ENCODE peak calls at places on chromosomes 4 and X, in six cellular contexts. U is fibroblast of lung, W is psoas muscle, Y is Peyer's patch, N is transverse colon, Q is heart right ventricle. G is an unnamed sample.

GRCh38 chrX:71935542-71935941 is 24.9 kb downstream of the NHSL2 start:
- DNase-seq in W (peak; percentile 53), N (no peak), U (no peak), Y (no peak), Q (no peak), G (no peak)

GRCh38 chrX:24796204-24796603 is 102.5 kb downstream of the POLA1 start:
- DNase-seq in Y (no peak), W (no peak), N (no peak), Q (no peak), U (no peak), G (no peak)

GRCh38 chr4:86050516-86050915 is 309.3 kb downstream of the MAPK10 start:
- DNase-seq in N (no peak), U (peak; percentile 25), W (no peak), Y (no peak), Q (no peak), G (no peak)

GRCh38 chr4:30840571-30840970 is 120.4 kb downstream of the PCDH7 start:
- DNase-seq in N (no peak), Q (no peak), U (peak; percentile 58), Y (no peak), W (no peak), G (no peak)

GRCh38 chr4:122099896-122100295 is 52.2 kb upstream of the BLTP1 start:
- DNase-seq in N (no peak), Y (no peak), U (peak; percentile 78), Q (no peak), W (no peak), G (no peak)

GRCh38 chrX:66022742-66023725 is 16.8 kb downstream of the VSIG4 start:
- DNase-seq in W (no peak), N (no peak), U (no peak), Q (no peak), Y (no peak), G (no peak)

GRCh38 chrX:119624417-119624816 is 18.2 kb upstream of the NKRF start:
- DNase-seq in N (no peak), U (no peak), Q (no peak), Y (no peak), W (no peak), G (no peak)

GRCh38 chr4:139278956-139279722 is 886 bp downstream of the MGARP start:
- DNase-seq in N (no peak), Q (no peak), W (no peak), Y (no peak), U (peak; percentile 30), G (no peak)

GRCh38 chr4:111501946-111502345 is 643.3 kb upstream of the FAM241A start:
- DNase-seq in Q (no peak), W (no peak), U (peak; percentile 50), N (no peak), Y (no peak), G (no peak)

GRCh38 chrX:40316502-40316901 is 218.7 kb upstream of the BCOR start:
- DNase-seq in W (no peak), Q (no peak), N (no peak), U (no peak), Y (no peak), G (no peak)

GRCh38 chr4:8840816-8841455 is 30.7 kb downstream of the HMX1 start:
- DNase-seq in W (peak; percentile 31), U (no peak), Y (peak; percentile 19), N (peak; percentile 2), Q (no peak), G (no peak)

GRCh38 chr4:145043306-145043705 is 54.7 kb downstream of the ANAPC10 start:
- DNase-seq in W (no peak), Y (no peak), Q (no peak), U (peak; percentile 87), N (no peak), G (no peak)

GRCh38 chr4:113106076-113106475 is 56.6 kb downstream of the ANK2 start:
- DNase-seq in N (no peak), Y (no peak), U (peak; percentile 48), Q (no peak), W (no peak), G (no peak)

GRCh38 chrX:81195712-81196111 is 6.0 kb downstream of the HMGN5 start:
- DNase-seq in Q (no peak), U (peak; percentile 23), Y (peak; percentile 85), W (no peak), N (peak; percentile 57), G (no peak)

GRCh38 chr4:68905598-68906237 is 45.9 kb downstream of the UGT2A3 start:
- DNase-seq in W (no peak), U (peak; percentile 28), N (no peak), Q (no peak), Y (no peak), G (no peak)

GRCh38 chrX:55056820-55057690 is 17.8 kb upstream of the PAGE2B start:
- DNase-seq in Q (no peak), W (no peak), U (peak; percentile 68), N (no peak), Y (no peak), G (peak; percentile 50)

GRCh38 chr4:86895692-86896488 is 3.7 kb upstream of the C4orf36 start:
- DNase-seq in U (peak; percentile 64), N (no peak), Y (no peak), Q (no peak), W (no peak), G (no peak)

GRCh38 chr4:139552908-139553307 is 3.1 kb downstream of the SETD7 start:
- DNase-seq in Y (no peak), W (no peak), N (no peak), U (no peak), Q (peak; percentile 24), G (no peak)

GRCh38 chr4:76987153-76987562 is 37.6 kb downstream of the SEPTIN11 start:
- DNase-seq in N (no peak), W (no peak), U (peak; percentile 99), Q (peak; percentile 36), Y (no peak), G (no peak)

GRCh38 chr4:183347586-183347985 is 25.4 kb upstream of the CLDN24 start:
- DNase-seq in W (no peak), N (no peak), Q (no peak), Y (no peak), U (peak; percentile 44), G (no peak)

DNA sequence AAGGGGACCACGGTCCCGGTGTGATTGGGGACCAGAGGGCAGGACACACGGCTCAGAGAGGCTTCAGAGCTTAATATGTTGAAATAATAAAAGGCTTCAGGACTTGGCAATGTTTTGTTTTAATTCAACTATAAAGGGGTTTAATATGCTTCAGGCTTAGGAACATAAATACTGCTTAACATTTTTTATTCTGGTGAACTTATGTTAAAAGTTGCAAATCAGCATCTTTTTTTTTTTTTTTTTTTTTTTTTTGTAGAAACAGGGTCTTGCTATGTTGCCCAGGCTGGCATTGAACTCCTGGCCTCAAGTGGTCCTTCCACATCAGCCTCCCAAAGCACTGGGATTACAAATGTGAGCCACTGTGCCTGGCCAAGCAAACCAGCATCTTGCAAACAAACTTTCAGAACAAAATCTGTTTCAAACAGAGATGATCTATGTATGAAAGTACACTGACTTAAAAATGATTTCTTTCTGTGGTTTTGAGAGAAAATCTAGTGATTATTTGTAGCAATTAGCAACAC is 37.7 kb downstream of the RHOH start:
- DNase-seq in Q (no peak), W (no peak), N (no peak), U (no peak), Y (no peak), G (no peak)
- H3K4me1 ChIP-seq in Q (peaks cover 27% of the 10 kb centered on the region), W (no peaks in the 10 kb centered on the region), N (no peaks in the 10 kb centered on the region), U (no peaks in the 10 kb centered on the region), Y (no peaks in the 10 kb centered on the region), G (peaks cover 92% of the 10 kb centered on the region)

GRCh38 chr4:41611881-41612871 is 74.2 kb downstream of the LIMCH1 start:
- DNase-seq in Q (peak; percentile 66), N (peak; percentile 51), Y (no peak), W (peak; percentile 60), U (peak; percentile 89), G (no peak)
- H3K4me3 ChIP-seq in Q (peak overlapping the region; percentile 22), N (peak overlapping the region; percentile 15), Y (peak overlapping the region; percentile 6), W (no peak overlapping the region), U (no peak overlapping the region), G (no peak overlapping the region)

GRCh38 chrX:107714196-107714811 is 61.3 kb downstream of the TSC22D3 start:
- DNase-seq in U (no peak), Q (no peak), W (peak; percentile 75), N (peak; percentile 16), Y (peak; percentile 52), G (peak; percentile 19)
- H3K27ac ChIP-seq in U (no peak overlapping the region), Q (peak overlapping the region; percentile 96), W (peak overlapping the region; percentile 86), N (peak overlapping the region; percentile 96), Y (peak overlapping the region; percentile 98), G (peak overlapping the region; percentile 100)

GRCh38 chrX:148588649-148589310 is 88.4 kb downstream of the AFF2 start:
- DNase-seq in Q (no peak), N (no peak), U (peak; percentile 30), Y (no peak), W (no peak), G (no peak)

GRCh38 chrX:148593146-148593545 is 92.7 kb downstream of the AFF2 start:
- DNase-seq in N (no peak), U (no peak), Q (no peak), W (no peak), Y (no peak), G (no peak)

GRCh38 chrX:148593987-148594386 is 93.6 kb downstream of the AFF2 start:
- DNase-seq in N (no peak), W (no peak), Q (no peak), U (no peak), Y (no peak), G (no peak)

DNA sequence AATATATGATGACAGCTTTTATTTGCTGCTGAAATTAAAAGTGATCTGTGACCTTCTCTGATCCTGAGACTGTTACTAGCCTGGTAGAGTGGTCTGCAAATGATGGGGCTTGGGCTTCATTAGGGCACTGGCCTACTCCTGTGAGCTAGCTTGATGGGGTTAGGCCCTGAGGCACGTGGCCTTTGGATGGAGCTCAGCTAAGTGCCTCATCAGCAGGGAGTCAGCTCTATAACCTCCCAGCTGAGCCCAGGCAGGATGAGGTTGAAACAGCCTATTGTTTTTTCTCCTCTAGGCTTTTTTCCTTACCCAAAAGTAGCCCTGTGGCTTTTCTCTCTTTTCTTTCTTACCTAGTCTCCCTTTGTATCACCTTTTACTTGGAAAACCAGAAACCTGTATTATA is 92.2 kb downstream of the AFF2 start:
- DNase-seq in Q (no peak), Y (no peak), U (no peak), N (no peak), W (no peak), G (no peak)
- H3K4me1 ChIP-seq in Q (no peaks in the 10 kb centered on the region), Y (no peaks in the 10 kb centered on the region), U (no peaks in the 10 kb centered on the region), N (no peaks in the 10 kb centered on the region), W (no peaks in the 10 kb centered on the region), G (no peaks in the 10 kb centered on the region)

GRCh38 chr4:186642530-186642929 is 81.1 kb downstream of the FAT1 start:
- DNase-seq in U (no peak), Q (no peak), W (no peak), Y (no peak), N (no peak), G (no peak)
- H3K4me3 ChIP-seq in U (no peak overlapping the region), Q (no peak overlapping the region), W (no peak overlapping the region), Y (no peak overlapping the region), N (no peak overlapping the region), G (no peak overlapping the region)

DNA sequence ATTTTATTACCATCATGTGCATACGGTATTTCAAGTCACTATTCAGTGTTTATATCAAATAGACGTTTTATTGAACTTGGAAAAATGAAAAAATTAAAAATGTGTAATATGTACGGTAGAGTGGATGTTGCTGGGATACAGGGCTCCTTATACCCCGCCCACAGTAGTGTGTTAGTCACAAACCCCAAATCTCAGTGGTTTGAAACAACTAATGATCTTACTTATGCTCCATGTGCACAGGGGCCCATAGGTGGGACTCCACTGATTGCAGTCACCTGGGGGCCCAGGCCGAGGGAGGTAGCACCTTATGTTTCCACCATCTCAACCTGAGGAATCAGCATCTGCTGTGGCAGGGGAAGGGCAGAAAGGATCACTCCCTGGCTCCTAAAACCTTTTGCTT is 18.1 kb downstream of the LSM6 start:
- DNase-seq in N (no peak), U (no peak), W (no peak), Y (no peak), Q (no peak), G (no peak)
- H3K27ac ChIP-seq in N (no peak overlapping the region), U (no peak overlapping the region), W (no peak overlapping the region), Y (no peak overlapping the region), Q (no peak overlapping the region), G (no peak overlapping the region)

GRCh38 chr4:10002278-10002677 is 19.0 kb downstream of the SLC2A9 start:
- DNase-seq in Q (no peak), N (no peak), W (no peak), Y (no peak), U (no peak), G (no peak)
- H3K4me1 ChIP-seq in Q (peaks cover 30% of the 10 kb centered on the region), N (peaks cover 17% of the 10 kb centered on the region), W (peaks cover 19% of the 10 kb centered on the region), Y (no peaks in the 10 kb centered on the region), U (no peaks in the 10 kb centered on the region), G (no peaks in the 10 kb centered on the region)